ENCODE peak calls at places on chromosomes 13 and 19, in six cellular contexts. Y, I, V, C, M and Q are unnamed samples.

GRCh38 chr13:52793507-52793906 is 53.9 kb upstream of the CNMD start:
- DNase-seq in V (no peak), I (no peak), Y (no peak), C (no peak), M (no peak), Q (no peak)

GRCh38 chr13:29575098-29575497 is 20.4 kb downstream of the SLC7A1 start:
- DNase-seq in Y (no peak), I (no peak), C (no peak), M (no peak), V (no peak), Q (no peak)

GRCh38 chr19:7988307-7988706 is 17.1 kb downstream of the ELAVL1 start:
- DNase-seq in C (no peak), V (no peak), I (no peak), Y (no peak), M (peak), Q (no peak)

GRCh38 chr13:114164681-114165429 is 14.2 kb upstream of the CFAP97D2 start:
- DNase-seq in V (no peak), C (no peak), Y (no peak), I (no peak), M (no peak), Q (no peak)

GRCh38 chr13:34654203-34654602 is 287.9 kb upstream of the NBEA start:
- DNase-seq in Y (no peak), I (no peak), V (no peak), M (no peak), C (no peak), Q (no peak)

GRCh38 chr19:55027472-55028337 is 10.4 kb downstream of the GP6 start:
- DNase-seq in Y (no peak), I (no peak), C (no peak), M (peak), V (no peak), Q (no peak)

GRCh38 chr19:33392341-33393285 is 19.1 kb downstream of the CEBPG start:
- DNase-seq in M (no peak), Y (no peak), V (no peak), I (no peak), C (no peak), Q (no peak)

GRCh38 chr13:110298566-110299321 is 8.2 kb downstream of the COL4A1 start:
- DNase-seq in C (peak), I (peak), M (no peak), Y (peak), V (no peak), Q (no peak)

GRCh38 chr13:44692173-44692713 is 116.1 kb upstream of the TSC22D1 start:
- DNase-seq in I (peak), M (no peak), C (no peak), V (no peak), Y (peak), Q (peak)

GRCh38 chr19:33819875-33820781 is 23.5 kb downstream of the KCTD15 start:
- DNase-seq in I (peak), C (peak), M (peak), V (peak), Y (peak), Q (peak)

GRCh38 chr13:76019421-76020044 is 383.4 kb downstream of the LMO7 start:
- DNase-seq in M (peak), I (no peak), C (peak), Y (peak), V (no peak), Q (no peak)

GRCh38 chr19:31338069-31338767 is 11.0 kb downstream of the TSHZ3 start:
- DNase-seq in Y (peak), I (peak), V (no peak), C (peak), M (no peak), Q (peak)

GRCh38 chr13:33728271-33729037 is 89.5 kb upstream of the RFC3 start:
- DNase-seq in V (no peak), C (no peak), M (no peak), Y (no peak), I (no peak), Q (no peak)

GRCh38 chr19:58392945-58393724 is 2.3 kb upstream of the RNF225 start:
- DNase-seq in C (no peak), Y (peak), M (no peak), I (no peak), V (no peak), Q (no peak)

GRCh38 chr13:18212873-18213272 is 968.8 kb downstream of the TUBA3C start:
- DNase-seq in V (peak), I (peak), C (no peak), Y (no peak), M (no peak), Q (peak)

GRCh38 chr13:31905896-31906295 is 125.7 kb upstream of the FRY start:
- DNase-seq in M (no peak), V (no peak), Y (no peak), C (no peak), I (no peak), Q (no peak)

GRCh38 chr19:10009269-10009665 is 1.0 kb downstream of the COL5A3 start:
- DNase-seq in M (no peak), Y (peak), C (peak), V (peak), I (peak), Q (peak)

GRCh38 chr13:112931028-112931934 is 37.7 kb upstream of the MCF2L start:
- DNase-seq in V (no peak), Y (peak), M (peak), C (no peak), I (peak), Q (peak)

GRCh38 chr13:71046360-71047079 is 820.5 kb downstream of the DACH1 start:
- DNase-seq in V (no peak), C (no peak), I (no peak), Y (no peak), M (no peak), Q (no peak)

GRCh38 chr13:41700790-41701310 is 243.5 kb downstream of the RGCC start:
- DNase-seq in I (peak), M (no peak), Y (no peak), V (no peak), C (no peak), Q (peak)

GRCh38 chr13:23656637-23657036 is 86.4 kb downstream of the TNFRSF19 start:
- DNase-seq in V (no peak), Y (no peak), M (peak), C (no peak), I (no peak), Q (peak)

GRCh38 chr13:113077566-113077952 is 28.0 kb upstream of the F7 start:
- DNase-seq in M (no peak), I (no peak), C (no peak), V (no peak), Y (no peak), Q (no peak)

GRCh38 chr19:29708553-29709439 is 6.3 kb downstream of the C19orf12 start:
- DNase-seq in Y (no peak), C (no peak), V (no peak), I (peak), M (peak), Q (no peak)

GRCh38 chr19:9850235-9850959 is 15.3 kb downstream of the PIN1 start:
- DNase-seq in C (no peak), Y (no peak), M (no peak), V (no peak), I (no peak), Q (no peak)

GRCh38 chr13:106573279-106573831 is 5.4 kb upstream of the ARGLU1 start:
- DNase-seq in I (no peak), V (no peak), C (no peak), Y (no peak), M (no peak), Q (peak)

GRCh38 chr19:40378509-40378908 is 11.5 kb downstream of the HIPK4 start:
- DNase-seq in M (no peak), V (no peak), I (no peak), Y (no peak), C (no peak), Q (no peak)
- H2AK5ac ChIP-seq in M (no peak), V (no peak), I (no peak), Y (no peak), C (no peak), Q (no peak)

DNA sequence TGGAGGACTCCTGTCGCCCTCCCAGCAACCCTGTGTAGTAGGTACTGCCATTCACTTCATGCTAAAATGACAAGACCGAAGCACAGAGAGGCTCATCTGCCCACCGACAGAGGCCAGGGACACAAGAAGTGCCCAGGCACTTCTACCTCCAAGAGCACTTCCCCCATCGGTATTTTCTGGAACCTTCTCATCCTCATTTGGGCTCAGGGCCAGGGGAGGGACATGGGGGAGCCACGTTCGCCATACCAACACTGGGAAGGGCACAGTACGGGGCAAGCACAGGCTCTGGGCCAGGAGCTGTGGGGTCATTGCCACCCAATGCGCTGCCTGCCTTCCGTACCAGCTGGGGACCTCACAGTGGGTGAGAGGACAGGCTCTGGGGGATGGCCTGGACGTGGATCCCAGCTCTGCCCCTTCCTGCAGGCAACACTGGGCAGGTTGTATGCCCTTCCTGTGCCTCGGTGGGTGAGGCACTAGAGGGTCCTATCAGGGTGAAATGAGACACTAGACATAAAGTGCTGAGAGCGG is 21.3 kb upstream of the CCNP start:
- DNase-seq in V (no peak), I (no peak), Y (no peak), M (no peak), C (no peak), Q (no peak)
- H3K18ac ChIP-seq in V (no peak), I (no peak), Y (no peak), M (no peak), C (no peak), Q (no peak)

GRCh38 chr19:1438035-1438932 is at the start of gene RPS15:
- DNase-seq in I (peak), C (peak), M (peak), V (peak), Y (peak), Q (peak)
- H2AFZ ChIP-seq in I (no peak), C (no peak), M (peak), V (peak), Y (no peak), Q (peak)

GRCh38 chr13:63381078-63381859 is 1965.6 kb upstream of the PCDH20 start:
- DNase-seq in I (no peak), Y (no peak), V (no peak), M (peak), C (no peak), Q (peak)
- H2AK5ac ChIP-seq in I (no peak), Y (no peak), V (no peak), M (no peak), C (no peak), Q (no peak)

GRCh38 chr13:91145806-91146205 is 201.7 kb upstream of the MIR17HG start:
- DNase-seq in V (no peak), C (no peak), Y (no peak), M (peak), I (no peak), Q (no peak)
- H3K18ac ChIP-seq in V (no peak), C (no peak), Y (no peak), M (no peak), I (no peak), Q (no peak)

DNA sequence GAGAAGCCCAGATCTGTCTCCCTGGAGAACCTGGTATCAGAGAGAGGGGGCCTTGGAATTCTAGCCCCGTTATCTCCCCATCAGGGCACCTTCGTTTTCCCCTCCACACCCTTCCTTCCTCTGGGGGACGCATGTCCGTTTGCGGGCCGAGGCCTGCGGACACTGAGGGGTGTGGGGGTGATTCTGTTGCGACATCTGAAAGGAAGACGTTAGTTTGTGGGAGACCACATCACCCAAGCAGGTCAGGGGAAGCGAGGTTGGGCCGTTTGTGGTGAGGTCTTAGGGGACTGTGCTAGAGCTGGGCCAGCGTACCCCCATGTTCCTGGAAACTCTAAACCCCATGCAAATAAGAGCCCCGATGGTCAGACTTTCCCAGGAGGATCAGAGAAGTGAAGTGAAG is 3.7 kb upstream of the HSH2D start:
- DNase-seq in I (no peak), Y (no peak), C (no peak), V (no peak), M (no peak), Q (no peak)
- H2AFZ ChIP-seq in I (no peak), Y (no peak), C (no peak), V (no peak), M (no peak), Q (no peak)